ENCODE peak calls at places on chromosomes 2 and 18, in ten cellular contexts. One of them, this sample, is unnamed.

GRCh38 chr2:80719607-80720006 is 415.1 kb upstream of the LRRTM1 start:
- DNase-seq in astrocyte of the spinal cord: no peak
- DNase-seq in IMR-90: no peak
- DNase-seq in upper lobe of right lung: no peak
- DNase-seq in fibroblast of lung: no peak
- DNase-seq in left lung: no peak
- DNase-seq in endothelial cell: no peak
- DNase-seq in CD4-positive, alpha-beta T cell: no peak
- DNase-seq in cardiac muscle cell: no peak
- DNase-seq in fibroblast of mammary gland: no peak
- DNase-seq in this sample: no peak

GRCh38 chr2:73089270-73090030 is 17.9 kb upstream of the SFXN5 start:
- DNase-seq in upper lobe of right lung: no peak
- DNase-seq in fibroblast of lung: peak
- DNase-seq in fibroblast of mammary gland: peak
- DNase-seq in CD4-positive, alpha-beta T cell: no peak
- DNase-seq in endothelial cell: no peak
- DNase-seq in astrocyte of the spinal cord: peak
- DNase-seq in left lung: peak
- DNase-seq in IMR-90: peak
- DNase-seq in cardiac muscle cell: peak
- DNase-seq in this sample: no peak

GRCh38 chr2:109736177-109736827 is 57.8 kb upstream of the RGPD5 start:
- DNase-seq in left lung: no peak
- DNase-seq in upper lobe of right lung: peak
- DNase-seq in IMR-90: peak
- DNase-seq in fibroblast of mammary gland: peak
- DNase-seq in astrocyte of the spinal cord: peak
- DNase-seq in CD4-positive, alpha-beta T cell: no peak
- DNase-seq in endothelial cell: peak
- DNase-seq in cardiac muscle cell: peak
- DNase-seq in fibroblast of lung: peak
- DNase-seq in this sample: peak

GRCh38 chr2:199223791-199224190 is 233.9 kb downstream of the SATB2 start:
- DNase-seq in astrocyte of the spinal cord: peak
- DNase-seq in upper lobe of right lung: no peak
- DNase-seq in endothelial cell: no peak
- DNase-seq in fibroblast of lung: peak
- DNase-seq in IMR-90: peak
- DNase-seq in left lung: no peak
- DNase-seq in fibroblast of mammary gland: peak
- DNase-seq in CD4-positive, alpha-beta T cell: no peak
- DNase-seq in cardiac muscle cell: peak
- DNase-seq in this sample: no peak

GRCh38 chr18:3584897-3585460 is 135.0 kb downstream of the TGIF1 start:
- DNase-seq in fibroblast of lung: no peak
- DNase-seq in IMR-90: no peak
- DNase-seq in fibroblast of mammary gland: no peak
- DNase-seq in astrocyte of the spinal cord: no peak
- DNase-seq in cardiac muscle cell: no peak
- DNase-seq in endothelial cell: no peak
- DNase-seq in CD4-positive, alpha-beta T cell: no peak
- DNase-seq in left lung: no peak
- DNase-seq in upper lobe of right lung: no peak
- DNase-seq in this sample: no peak

GRCh38 chr18:10744653-10745052 is 218.8 kb downstream of the NAPG start:
- DNase-seq in IMR-90: no peak
- DNase-seq in cardiac muscle cell: no peak
- DNase-seq in fibroblast of mammary gland: no peak
- DNase-seq in upper lobe of right lung: no peak
- DNase-seq in left lung: no peak
- DNase-seq in CD4-positive, alpha-beta T cell: no peak
- DNase-seq in fibroblast of lung: no peak
- DNase-seq in astrocyte of the spinal cord: no peak
- DNase-seq in endothelial cell: no peak
- DNase-seq in this sample: no peak

GRCh38 chr2:176491172-176491904 is 222.1 kb downstream of the MTX2 start:
- DNase-seq in fibroblast of mammary gland: peak
- DNase-seq in IMR-90: peak
- DNase-seq in fibroblast of lung: peak
- DNase-seq in cardiac muscle cell: peak
- DNase-seq in astrocyte of the spinal cord: peak
- DNase-seq in upper lobe of right lung: no peak
- DNase-seq in CD4-positive, alpha-beta T cell: no peak
- DNase-seq in endothelial cell: no peak
- DNase-seq in left lung: peak
- DNase-seq in this sample: peak

GRCh38 chr18:74457043-74457742 is at the start of gene DIPK1C:
- DNase-seq in IMR-90: no peak
- DNase-seq in fibroblast of lung: no peak
- DNase-seq in upper lobe of right lung: no peak
- DNase-seq in left lung: no peak
- DNase-seq in astrocyte of the spinal cord: peak
- DNase-seq in fibroblast of mammary gland: no peak
- DNase-seq in cardiac muscle cell: no peak
- DNase-seq in endothelial cell: peak
- DNase-seq in CD4-positive, alpha-beta T cell: no peak
- DNase-seq in this sample: no peak

GRCh38 chr2:119086327-119086726 is 72.2 kb downstream of the C1QL2 start:
- DNase-seq in endothelial cell: no peak
- DNase-seq in astrocyte of the spinal cord: no peak
- DNase-seq in upper lobe of right lung: no peak
- DNase-seq in cardiac muscle cell: no peak
- DNase-seq in fibroblast of lung: no peak
- DNase-seq in fibroblast of mammary gland: no peak
- DNase-seq in IMR-90: no peak
- DNase-seq in CD4-positive, alpha-beta T cell: no peak
- DNase-seq in left lung: no peak
- DNase-seq in this sample: no peak

GRCh38 chr2:221563601-221564000 is 8.5 kb downstream of the EPHA4 start:
- DNase-seq in cardiac muscle cell: no peak
- DNase-seq in astrocyte of the spinal cord: no peak
- DNase-seq in upper lobe of right lung: no peak
- DNase-seq in CD4-positive, alpha-beta T cell: no peak
- DNase-seq in fibroblast of mammary gland: no peak
- DNase-seq in left lung: no peak
- DNase-seq in IMR-90: no peak
- DNase-seq in fibroblast of lung: no peak
- DNase-seq in endothelial cell: no peak
- DNase-seq in this sample: no peak

GRCh38 chr2:207008105-207008990 is 69.0 kb downstream of the CPO start:
- DNase-seq in left lung: no peak
- DNase-seq in CD4-positive, alpha-beta T cell: no peak
- DNase-seq in astrocyte of the spinal cord: peak
- DNase-seq in upper lobe of right lung: no peak
- DNase-seq in fibroblast of mammary gland: peak
- DNase-seq in endothelial cell: peak
- DNase-seq in IMR-90: peak
- DNase-seq in cardiac muscle cell: peak
- DNase-seq in fibroblast of lung: no peak
- DNase-seq in this sample: no peak

GRCh38 chr2:189933911-189934399 is 128.6 kb downstream of the MSTN start:
- DNase-seq in cardiac muscle cell: peak
- DNase-seq in astrocyte of the spinal cord: peak
- DNase-seq in endothelial cell: no peak
- DNase-seq in fibroblast of mammary gland: peak
- DNase-seq in fibroblast of lung: peak
- DNase-seq in upper lobe of right lung: no peak
- DNase-seq in left lung: no peak
- DNase-seq in CD4-positive, alpha-beta T cell: no peak
- DNase-seq in IMR-90: peak
- DNase-seq in this sample: no peak

GRCh38 chr2:45330617-45331016 is 280.4 kb downstream of the SRBD1 start:
- DNase-seq in fibroblast of mammary gland: peak
- DNase-seq in CD4-positive, alpha-beta T cell: no peak
- DNase-seq in left lung: no peak
- DNase-seq in fibroblast of lung: peak
- DNase-seq in endothelial cell: no peak
- DNase-seq in cardiac muscle cell: peak
- DNase-seq in IMR-90: peak
- DNase-seq in upper lobe of right lung: no peak
- DNase-seq in astrocyte of the spinal cord: no peak
- DNase-seq in this sample: no peak

GRCh38 chr2:122634261-122634660 is 878.8 kb downstream of the TSN start:
- DNase-seq in cardiac muscle cell: peak
- DNase-seq in upper lobe of right lung: no peak
- DNase-seq in astrocyte of the spinal cord: peak
- DNase-seq in fibroblast of mammary gland: peak
- DNase-seq in left lung: no peak
- DNase-seq in IMR-90: peak
- DNase-seq in CD4-positive, alpha-beta T cell: no peak
- DNase-seq in endothelial cell: no peak
- DNase-seq in fibroblast of lung: peak
- DNase-seq in this sample: no peak

GRCh38 chr18:54149078-54149697 is 75.3 kb downstream of the MBD2 start:
- DNase-seq in endothelial cell: no peak
- DNase-seq in fibroblast of mammary gland: peak
- DNase-seq in upper lobe of right lung: no peak
- DNase-seq in left lung: peak
- DNase-seq in CD4-positive, alpha-beta T cell: peak
- DNase-seq in fibroblast of lung: peak
- DNase-seq in cardiac muscle cell: peak
- DNase-seq in astrocyte of the spinal cord: peak
- DNase-seq in IMR-90: peak
- DNase-seq in this sample: peak

GRCh38 chr2:196563876-196564275 is 75.6 kb upstream of the CCDC150 start:
- DNase-seq in left lung: no peak
- DNase-seq in upper lobe of right lung: no peak
- DNase-seq in CD4-positive, alpha-beta T cell: no peak
- DNase-seq in fibroblast of mammary gland: no peak
- DNase-seq in IMR-90: no peak
- DNase-seq in astrocyte of the spinal cord: no peak
- DNase-seq in fibroblast of lung: no peak
- DNase-seq in cardiac muscle cell: no peak
- DNase-seq in endothelial cell: no peak
- DNase-seq in this sample: no peak

GRCh38 chr18:3889803-3890202 is 439.8 kb downstream of the TGIF1 start:
- DNase-seq in endothelial cell: no peak
- DNase-seq in fibroblast of mammary gland: peak
- DNase-seq in IMR-90: peak
- DNase-seq in left lung: no peak
- DNase-seq in fibroblast of lung: peak
- DNase-seq in CD4-positive, alpha-beta T cell: no peak
- DNase-seq in cardiac muscle cell: peak
- DNase-seq in astrocyte of the spinal cord: peak
- DNase-seq in upper lobe of right lung: no peak
- DNase-seq in this sample: no peak

GRCh38 chr2:238227587-238228032 is 12.2 kb downstream of the HES6 start:
- DNase-seq in fibroblast of mammary gland: no peak
- DNase-seq in fibroblast of lung: no peak
- DNase-seq in upper lobe of right lung: no peak
- DNase-seq in astrocyte of the spinal cord: no peak
- DNase-seq in IMR-90: no peak
- DNase-seq in endothelial cell: no peak
- DNase-seq in cardiac muscle cell: no peak
- DNase-seq in CD4-positive, alpha-beta T cell: no peak
- DNase-seq in left lung: no peak
- DNase-seq in this sample: no peak

GRCh38 chr18:7417742-7418141 is 149.4 kb upstream of the PTPRM start:
- DNase-seq in endothelial cell: no peak
- DNase-seq in CD4-positive, alpha-beta T cell: no peak
- DNase-seq in astrocyte of the spinal cord: peak
- DNase-seq in left lung: no peak
- DNase-seq in upper lobe of right lung: no peak
- DNase-seq in fibroblast of mammary gland: peak
- DNase-seq in IMR-90: no peak
- DNase-seq in cardiac muscle cell: peak
- DNase-seq in fibroblast of lung: no peak
- DNase-seq in this sample: no peak

GRCh38 chr18:2471523-2471922 is 99.8 kb downstream of the METTL4 start:
- DNase-seq in cardiac muscle cell: no peak
- DNase-seq in endothelial cell: no peak
- DNase-seq in IMR-90: no peak
- DNase-seq in astrocyte of the spinal cord: no peak
- DNase-seq in fibroblast of mammary gland: no peak
- DNase-seq in upper lobe of right lung: no peak
- DNase-seq in fibroblast of lung: no peak
- DNase-seq in CD4-positive, alpha-beta T cell: no peak
- DNase-seq in left lung: no peak
- DNase-seq in this sample: peak

GRCh38 chr18:2466978-2467377 is 104.3 kb downstream of the METTL4 start:
- DNase-seq in fibroblast of lung: no peak
- DNase-seq in astrocyte of the spinal cord: no peak
- DNase-seq in cardiac muscle cell: no peak
- DNase-seq in endothelial cell: no peak
- DNase-seq in IMR-90: no peak
- DNase-seq in upper lobe of right lung: no peak
- DNase-seq in CD4-positive, alpha-beta T cell: no peak
- DNase-seq in left lung: no peak
- DNase-seq in fibroblast of mammary gland: no peak
- DNase-seq in this sample: no peak
- TF ChIP-seq CTCF in fibroblast of lung: no peak
- TF ChIP-seq CTCF in astrocyte of the spinal cord: no peak
- TF ChIP-seq CTCF in cardiac muscle cell: no peak
- TF ChIP-seq CTCF in endothelial cell: no peak
- TF ChIP-seq CTCF in IMR-90: no peak
- TF ChIP-seq CTCF in upper lobe of right lung: no peak
- TF ChIP-seq CTCF in CD4-positive, alpha-beta T cell: no peak
- TF ChIP-seq CTCF in left lung: no peak
- TF ChIP-seq CTCF in fibroblast of mammary gland: no peak
- TF ChIP-seq CTCF in this sample: no peak

GRCh38 chr2:164952057-164952702 is 3.1 kb downstream of the SLC38A11 start:
- DNase-seq in left lung: no peak
- DNase-seq in astrocyte of the spinal cord: no peak
- DNase-seq in fibroblast of mammary gland: no peak
- DNase-seq in cardiac muscle cell: no peak
- DNase-seq in endothelial cell: no peak
- DNase-seq in upper lobe of right lung: no peak
- DNase-seq in fibroblast of lung: no peak
- DNase-seq in CD4-positive, alpha-beta T cell: no peak
- DNase-seq in IMR-90: no peak
- DNase-seq in this sample: no peak
- TF ChIP-seq CTCF in left lung: no peak
- TF ChIP-seq CTCF in astrocyte of the spinal cord: no peak
- TF ChIP-seq CTCF in fibroblast of mammary gland: no peak
- TF ChIP-seq CTCF in cardiac muscle cell: no peak
- TF ChIP-seq CTCF in endothelial cell: no peak
- TF ChIP-seq CTCF in upper lobe of right lung: no peak
- TF ChIP-seq CTCF in fibroblast of lung: no peak
- TF ChIP-seq CTCF in CD4-positive, alpha-beta T cell: no peak
- TF ChIP-seq CTCF in IMR-90: no peak
- TF ChIP-seq CTCF in this sample: no peak

GRCh38 chr2:65553504-65554074 is 121.2 kb upstream of the SPRED2 start:
- DNase-seq in fibroblast of mammary gland: no peak
- DNase-seq in CD4-positive, alpha-beta T cell: no peak
- DNase-seq in IMR-90: no peak
- DNase-seq in cardiac muscle cell: no peak
- DNase-seq in fibroblast of lung: no peak
- DNase-seq in astrocyte of the spinal cord: no peak
- DNase-seq in upper lobe of right lung: no peak
- DNase-seq in endothelial cell: no peak
- DNase-seq in left lung: no peak
- DNase-seq in this sample: no peak
- TF ChIP-seq CTCF in fibroblast of mammary gland: no peak
- TF ChIP-seq CTCF in CD4-positive, alpha-beta T cell: no peak
- TF ChIP-seq CTCF in IMR-90: no peak
- TF ChIP-seq CTCF in cardiac muscle cell: no peak
- TF ChIP-seq CTCF in fibroblast of lung: no peak
- TF ChIP-seq CTCF in astrocyte of the spinal cord: no peak
- TF ChIP-seq CTCF in upper lobe of right lung: no peak
- TF ChIP-seq CTCF in endothelial cell: no peak
- TF ChIP-seq CTCF in left lung: no peak
- TF ChIP-seq CTCF in this sample: no peak

GRCh38 chr2:68359889-68360288 is 5.2 kb upstream of the PLEK start:
- DNase-seq in astrocyte of the spinal cord: no peak
- DNase-seq in fibroblast of mammary gland: no peak
- DNase-seq in endothelial cell: no peak
- DNase-seq in upper lobe of right lung: no peak
- DNase-seq in left lung: no peak
- DNase-seq in IMR-90: no peak
- DNase-seq in fibroblast of lung: no peak
- DNase-seq in cardiac muscle cell: no peak
- DNase-seq in CD4-positive, alpha-beta T cell: no peak
- DNase-seq in this sample: no peak
- TF ChIP-seq CTCF in astrocyte of the spinal cord: no peak
- TF ChIP-seq CTCF in fibroblast of mammary gland: peak
- TF ChIP-seq CTCF in endothelial cell: peak
- TF ChIP-seq CTCF in upper lobe of right lung: no peak
- TF ChIP-seq CTCF in left lung: no peak
- TF ChIP-seq CTCF in IMR-90: peak
- TF ChIP-seq CTCF in fibroblast of lung: peak
- TF ChIP-seq CTCF in cardiac muscle cell: peak
- TF ChIP-seq CTCF in CD4-positive, alpha-beta T cell: no peak
- TF ChIP-seq CTCF in this sample: peak